ENCODE peak calls at places on chromosomes 1 and 21, in ten cellular contexts. One of them, this sample, is unnamed.
A peak's percentile ranks its signal among the peaks of the same experiment; 100 is the strongest.

GRCh38 chr1:51247499-51247898 is 11.4 kb downstream of the RNF11 start:
- DNase-seq in omental fat pad: no peak
- DNase-seq in naive B cell: no peak
- DNase-seq in activated naive CD4-positive, alpha-beta T cell treated with anti-CD3 and anti-CD28 coated beads, Interleukin-2, amount 10 ng/mL, durations not matched to agents 7 days and 5 days: no peak
- DNase-seq in T follicular helper cell: no peak
- DNase-seq in B cell: no peak
- DNase-seq in amniotic stem cell: no peak
- DNase-seq in DMS153: no peak
- DNase-seq in H54: no peak
- DNase-seq in iris pigment epithelial cell: no peak
- DNase-seq in this sample: no peak

GRCh38 chr1:98081951-98082350 is 161.1 kb upstream of the DPYD start:
- DNase-seq in T follicular helper cell: no peak
- DNase-seq in omental fat pad: no peak
- DNase-seq in DMS153: no peak
- DNase-seq in activated naive CD4-positive, alpha-beta T cell treated with anti-CD3 and anti-CD28 coated beads, Interleukin-2, amount 10 ng/mL, durations not matched to agents 7 days and 5 days: no peak
- DNase-seq in naive B cell: no peak
- DNase-seq in iris pigment epithelial cell: no peak
- DNase-seq in amniotic stem cell: no peak
- DNase-seq in H54: no peak
- DNase-seq in B cell: no peak
- DNase-seq in this sample: no peak

GRCh38 chr1:60281360-60281932 is 207.9 kb upstream of the C1orf87 start:
- DNase-seq in H54: peak; percentile 21
- DNase-seq in T follicular helper cell: no peak
- DNase-seq in activated naive CD4-positive, alpha-beta T cell treated with anti-CD3 and anti-CD28 coated beads, Interleukin-2, amount 10 ng/mL, durations not matched to agents 7 days and 5 days: peak; percentile 30
- DNase-seq in amniotic stem cell: peak; percentile 75
- DNase-seq in omental fat pad: peak; percentile 24
- DNase-seq in iris pigment epithelial cell: peak; percentile 91
- DNase-seq in B cell: no peak
- DNase-seq in naive B cell: no peak
- DNase-seq in DMS153: peak; percentile 91
- DNase-seq in this sample: no peak

GRCh38 chr1:3552751-3553150 is 58.6 kb downstream of the MEGF6 start:
- DNase-seq in omental fat pad: no peak
- DNase-seq in DMS153: no peak
- DNase-seq in amniotic stem cell: no peak
- DNase-seq in activated naive CD4-positive, alpha-beta T cell treated with anti-CD3 and anti-CD28 coated beads, Interleukin-2, amount 10 ng/mL, durations not matched to agents 7 days and 5 days: no peak
- DNase-seq in T follicular helper cell: no peak
- DNase-seq in naive B cell: no peak
- DNase-seq in iris pigment epithelial cell: no peak
- DNase-seq in B cell: no peak
- DNase-seq in H54: no peak
- DNase-seq in this sample: no peak

GRCh38 chr1:83882906-83883305 is 116.0 kb downstream of the TTLL7 start:
- DNase-seq in naive B cell: no peak
- DNase-seq in DMS153: peak; percentile 97
- DNase-seq in omental fat pad: no peak
- DNase-seq in T follicular helper cell: no peak
- DNase-seq in B cell: no peak
- DNase-seq in amniotic stem cell: no peak
- DNase-seq in iris pigment epithelial cell: peak; percentile 64
- DNase-seq in H54: no peak
- DNase-seq in activated naive CD4-positive, alpha-beta T cell treated with anti-CD3 and anti-CD28 coated beads, Interleukin-2, amount 10 ng/mL, durations not matched to agents 7 days and 5 days: no peak
- DNase-seq in this sample: no peak

GRCh38 chr1:215476541-215476940 is 90.6 kb upstream of the KCTD3 start:
- DNase-seq in iris pigment epithelial cell: peak; percentile 74
- DNase-seq in activated naive CD4-positive, alpha-beta T cell treated with anti-CD3 and anti-CD28 coated beads, Interleukin-2, amount 10 ng/mL, durations not matched to agents 7 days and 5 days: no peak
- DNase-seq in DMS153: no peak
- DNase-seq in T follicular helper cell: no peak
- DNase-seq in H54: no peak
- DNase-seq in amniotic stem cell: no peak
- DNase-seq in naive B cell: no peak
- DNase-seq in B cell: no peak
- DNase-seq in omental fat pad: no peak
- DNase-seq in this sample: no peak

GRCh38 chr1:155555915-155556314 is 6.7 kb downstream of the ASH1L start:
- DNase-seq in DMS153: no peak
- DNase-seq in H54: no peak
- DNase-seq in naive B cell: no peak
- DNase-seq in amniotic stem cell: no peak
- DNase-seq in activated naive CD4-positive, alpha-beta T cell treated with anti-CD3 and anti-CD28 coated beads, Interleukin-2, amount 10 ng/mL, durations not matched to agents 7 days and 5 days: no peak
- DNase-seq in omental fat pad: no peak
- DNase-seq in T follicular helper cell: no peak
- DNase-seq in B cell: no peak
- DNase-seq in iris pigment epithelial cell: no peak
- DNase-seq in this sample: no peak

GRCh38 chr21:35925497-35925896 is 134.8 kb downstream of the SETD4 start:
- DNase-seq in activated naive CD4-positive, alpha-beta T cell treated with anti-CD3 and anti-CD28 coated beads, Interleukin-2, amount 10 ng/mL, durations not matched to agents 7 days and 5 days: no peak
- DNase-seq in naive B cell: no peak
- DNase-seq in omental fat pad: no peak
- DNase-seq in DMS153: no peak
- DNase-seq in amniotic stem cell: no peak
- DNase-seq in iris pigment epithelial cell: peak; percentile 36
- DNase-seq in H54: peak; percentile 14
- DNase-seq in B cell: no peak
- DNase-seq in T follicular helper cell: no peak
- DNase-seq in this sample: no peak

GRCh38 chr1:210618379-210618778 is 289.7 kb downstream of the HHAT start:
- DNase-seq in naive B cell: no peak
- DNase-seq in activated naive CD4-positive, alpha-beta T cell treated with anti-CD3 and anti-CD28 coated beads, Interleukin-2, amount 10 ng/mL, durations not matched to agents 7 days and 5 days: no peak
- DNase-seq in H54: no peak
- DNase-seq in B cell: no peak
- DNase-seq in iris pigment epithelial cell: no peak
- DNase-seq in omental fat pad: no peak
- DNase-seq in amniotic stem cell: no peak
- DNase-seq in T follicular helper cell: no peak
- DNase-seq in DMS153: no peak
- DNase-seq in this sample: no peak

GRCh38 chr1:198880818-198881597 is 242.2 kb downstream of the PTPRC start:
- DNase-seq in B cell: no peak
- DNase-seq in activated naive CD4-positive, alpha-beta T cell treated with anti-CD3 and anti-CD28 coated beads, Interleukin-2, amount 10 ng/mL, durations not matched to agents 7 days and 5 days: no peak
- DNase-seq in amniotic stem cell: peak; percentile 67
- DNase-seq in H54: no peak
- DNase-seq in iris pigment epithelial cell: peak; percentile 96
- DNase-seq in T follicular helper cell: no peak
- DNase-seq in omental fat pad: no peak
- DNase-seq in naive B cell: no peak
- DNase-seq in DMS153: no peak
- DNase-seq in this sample: no peak

GRCh38 chr1:24003331-24003972 is 23.3 kb upstream of the SRSF10 start:
- DNase-seq in H54: no peak
- DNase-seq in B cell: no peak
- DNase-seq in iris pigment epithelial cell: peak; percentile 93
- DNase-seq in naive B cell: no peak
- DNase-seq in omental fat pad: no peak
- DNase-seq in T follicular helper cell: no peak
- DNase-seq in amniotic stem cell: no peak
- DNase-seq in activated naive CD4-positive, alpha-beta T cell treated with anti-CD3 and anti-CD28 coated beads, Interleukin-2, amount 10 ng/mL, durations not matched to agents 7 days and 5 days: no peak
- DNase-seq in DMS153: peak; percentile 74
- DNase-seq in this sample: peak; percentile 57

GRCh38 chr1:157105988-157106812 is 6.6 kb upstream of the ETV3L start:
- DNase-seq in omental fat pad: no peak
- DNase-seq in DMS153: no peak
- DNase-seq in B cell: no peak
- DNase-seq in activated naive CD4-positive, alpha-beta T cell treated with anti-CD3 and anti-CD28 coated beads, Interleukin-2, amount 10 ng/mL, durations not matched to agents 7 days and 5 days: peak; percentile 27
- DNase-seq in iris pigment epithelial cell: peak; percentile 90
- DNase-seq in H54: peak; percentile 93
- DNase-seq in T follicular helper cell: no peak
- DNase-seq in amniotic stem cell: peak; percentile 18
- DNase-seq in naive B cell: no peak
- DNase-seq in this sample: peak; percentile 60

GRCh38 chr1:51612349-51612982 is 4.4 kb upstream of the OSBPL9 start:
- DNase-seq in B cell: no peak
- DNase-seq in omental fat pad: no peak
- DNase-seq in amniotic stem cell: no peak
- DNase-seq in T follicular helper cell: no peak
- DNase-seq in naive B cell: no peak
- DNase-seq in H54: no peak
- DNase-seq in DMS153: no peak
- DNase-seq in iris pigment epithelial cell: peak; percentile 23
- DNase-seq in activated naive CD4-positive, alpha-beta T cell treated with anti-CD3 and anti-CD28 coated beads, Interleukin-2, amount 10 ng/mL, durations not matched to agents 7 days and 5 days: no peak
- DNase-seq in this sample: no peak